ENCODE peak calls at places on chromosomes 4 and X, in six cellular contexts. One of them, this sample, is unnamed. For H3K79me1, the result is how much of the 10 kb centered on the place peaks cover.

GRCh38 chrX:136529795-136530194 is 2.2 kb upstream of the VGLL1 start:
- DNase-seq in H1: no peak
- DNase-seq in IMR-90: no peak
- DNase-seq in H9: no peak
- DNase-seq in mesenchymal stem cell: no peak
- DNase-seq in mesendoderm: peak
- DNase-seq in this sample: no peak

GRCh38 chrX:133045986-133046385 is 50.9 kb downstream of the USP26 start:
- DNase-seq in H1: no peak
- DNase-seq in mesenchymal stem cell: peak
- DNase-seq in mesendoderm: peak
- DNase-seq in H9: no peak
- DNase-seq in IMR-90: peak
- DNase-seq in this sample: no peak

GRCh38 chrX:107678957-107679740 is 50.8 kb downstream of the PRPS1 start:
- DNase-seq in H9: peak
- DNase-seq in mesendoderm: no peak
- DNase-seq in mesenchymal stem cell: peak
- DNase-seq in IMR-90: peak
- DNase-seq in H1: no peak
- DNase-seq in this sample: no peak

GRCh38 chrX:55758033-55758432 is 40.5 kb downstream of the RRAGB start:
- DNase-seq in mesendoderm: no peak
- DNase-seq in mesenchymal stem cell: peak
- DNase-seq in H9: no peak
- DNase-seq in H1: no peak
- DNase-seq in IMR-90: peak
- DNase-seq in this sample: no peak

GRCh38 chrX:84187501-84188319 is at the start of gene RPS6KA6:
- DNase-seq in IMR-90: peak
- DNase-seq in H1: peak
- DNase-seq in mesenchymal stem cell: peak
- DNase-seq in mesendoderm: peak
- DNase-seq in H9: peak
- DNase-seq in this sample: peak

GRCh38 chrX:103157511-103158316 is 57.2 kb upstream of the BEX4 start:
- DNase-seq in H9: no peak
- DNase-seq in mesenchymal stem cell: peak
- DNase-seq in IMR-90: peak
- DNase-seq in H1: peak
- DNase-seq in mesendoderm: peak
- DNase-seq in this sample: no peak

GRCh38 chrX:64885850-64886249 is 90.4 kb downstream of the ZC4H2 start:
- DNase-seq in H1: peak
- DNase-seq in H9: peak
- DNase-seq in IMR-90: no peak
- DNase-seq in mesendoderm: peak
- DNase-seq in mesenchymal stem cell: no peak
- DNase-seq in this sample: no peak

GRCh38 chr4:56786955-56787354 is 34.5 kb downstream of the SPINK2 start:
- DNase-seq in IMR-90: peak
- DNase-seq in H1: no peak
- DNase-seq in mesenchymal stem cell: peak
- DNase-seq in H9: no peak
- DNase-seq in mesendoderm: no peak
- DNase-seq in this sample: no peak

GRCh38 chr4:186570193-186570996 is 15.0 kb upstream of the MTNR1A start:
- DNase-seq in H9: no peak
- DNase-seq in mesendoderm: no peak
- DNase-seq in H1: no peak
- DNase-seq in mesenchymal stem cell: peak
- DNase-seq in IMR-90: peak
- DNase-seq in this sample: no peak

GRCh38 chrX:155871934-155872333 is 9.2 kb upstream of the VAMP7 start:
- DNase-seq in IMR-90: no peak
- DNase-seq in mesendoderm: no peak
- DNase-seq in H9: no peak
- DNase-seq in H1: no peak
- DNase-seq in mesenchymal stem cell: no peak
- DNase-seq in this sample: no peak

GRCh38 chr4:3291969-3292570 is 751 bp upstream of the RGS12 start:
- DNase-seq in IMR-90: no peak
- DNase-seq in H9: peak
- DNase-seq in mesenchymal stem cell: peak
- DNase-seq in mesendoderm: peak
- DNase-seq in H1: peak
- DNase-seq in this sample: no peak

GRCh38 chr4:97153042-97153441 is 990.2 kb downstream of the STPG2 start:
- DNase-seq in IMR-90: no peak
- DNase-seq in H1: no peak
- DNase-seq in mesenchymal stem cell: no peak
- DNase-seq in H9: no peak
- DNase-seq in mesendoderm: peak
- DNase-seq in this sample: no peak

GRCh38 chr4:84530871-84531270 is 31.8 kb upstream of the NKX6-1 start:
- DNase-seq in mesendoderm: peak
- DNase-seq in IMR-90: peak
- DNase-seq in mesenchymal stem cell: peak
- DNase-seq in H9: no peak
- DNase-seq in H1: no peak
- DNase-seq in this sample: no peak

GRCh38 chrX:104315555-104315954 is 60.8 kb upstream of the ESX1 start:
- DNase-seq in mesendoderm: no peak
- DNase-seq in IMR-90: peak
- DNase-seq in H9: no peak
- DNase-seq in mesenchymal stem cell: peak
- DNase-seq in H1: no peak
- DNase-seq in this sample: no peak

GRCh38 chr4:24705016-24705753 is 90.2 kb upstream of the SOD3 start:
- DNase-seq in mesendoderm: no peak
- DNase-seq in mesenchymal stem cell: no peak
- DNase-seq in H1: no peak
- DNase-seq in H9: no peak
- DNase-seq in IMR-90: no peak
- DNase-seq in this sample: no peak

GRCh38 chr4:83361416-83362196 is 27.0 kb upstream of the HPSE start:
- DNase-seq in mesenchymal stem cell: no peak
- DNase-seq in mesendoderm: peak
- DNase-seq in IMR-90: no peak
- DNase-seq in H9: peak
- DNase-seq in H1: peak
- DNase-seq in this sample: no peak

GRCh38 chr4:113837397-113837796 is 75.9 kb upstream of the CAMK2D start:
- DNase-seq in mesendoderm: peak
- DNase-seq in IMR-90: peak
- DNase-seq in H1: no peak
- DNase-seq in H9: no peak
- DNase-seq in mesenchymal stem cell: peak
- DNase-seq in this sample: no peak

GRCh38 chr4:130147618-130148017 is 1051.7 kb downstream of the C4orf33 start:
- DNase-seq in mesenchymal stem cell: no peak
- DNase-seq in mesendoderm: peak
- DNase-seq in IMR-90: no peak
- DNase-seq in H9: peak
- DNase-seq in H1: no peak
- DNase-seq in this sample: peak

GRCh38 chrX:84469226-84469625 is 33.0 kb downstream of the HDX start:
- DNase-seq in H9: no peak
- DNase-seq in mesendoderm: no peak
- DNase-seq in IMR-90: peak
- DNase-seq in H1: no peak
- DNase-seq in mesenchymal stem cell: peak
- DNase-seq in this sample: no peak

GRCh38 chr4:190020790-190021717 is 6.0 kb downstream of the FRG2 start:
- DNase-seq in mesenchymal stem cell: no peak
- DNase-seq in H1: peak
- DNase-seq in IMR-90: peak
- DNase-seq in H9: peak
- DNase-seq in mesendoderm: peak
- DNase-seq in this sample: no peak

GRCh38 chrX:19624754-19625153 is 109.4 kb upstream of the MAP3K15 start:
- DNase-seq in mesendoderm: no peak
- DNase-seq in H1: no peak
- DNase-seq in IMR-90: peak
- DNase-seq in mesenchymal stem cell: peak
- DNase-seq in H9: no peak
- DNase-seq in this sample: no peak

GRCh38 chrX:139725720-139726119 is 17.8 kb upstream of the MCF2 start:
- DNase-seq in mesendoderm: no peak
- DNase-seq in H1: no peak
- DNase-seq in H9: no peak
- DNase-seq in IMR-90: no peak
- DNase-seq in mesenchymal stem cell: no peak
- DNase-seq in this sample: no peak

GRCh38 chr4:26780524-26780923 is 80.1 kb upstream of the STIM2 start:
- DNase-seq in mesenchymal stem cell: peak
- DNase-seq in H9: no peak
- DNase-seq in mesendoderm: no peak
- DNase-seq in H1: no peak
- DNase-seq in IMR-90: peak
- DNase-seq in this sample: no peak

GRCh38 chr4:8198906-8199593 is at the start of gene SH3TC1:
- DNase-seq in mesenchymal stem cell: peak
- DNase-seq in H9: no peak
- DNase-seq in mesendoderm: no peak
- DNase-seq in IMR-90: peak
- DNase-seq in H1: no peak
- DNase-seq in this sample: no peak

GRCh38 chr4:8198206-8198905 is 734 bp upstream of the SH3TC1 start:
- DNase-seq in H1: no peak
- DNase-seq in mesenchymal stem cell: no peak
- DNase-seq in IMR-90: no peak
- DNase-seq in mesendoderm: no peak
- DNase-seq in H9: no peak
- DNase-seq in this sample: no peak

GRCh38 chr4:8195841-8196460 is 3.1 kb upstream of the SH3TC1 start:
- DNase-seq in IMR-90: no peak
- DNase-seq in mesendoderm: no peak
- DNase-seq in H1: no peak
- DNase-seq in mesenchymal stem cell: no peak
- DNase-seq in H9: no peak
- DNase-seq in this sample: no peak

GRCh38 chr4:8195431-8195830 is 3.7 kb upstream of the SH3TC1 start:
- DNase-seq in H1: no peak
- DNase-seq in mesendoderm: no peak
- DNase-seq in mesenchymal stem cell: no peak
- DNase-seq in H9: no peak
- DNase-seq in IMR-90: no peak
- DNase-seq in this sample: no peak

GRCh38 chr4:8197521-8197920 is 1.6 kb upstream of the SH3TC1 start:
- DNase-seq in IMR-90: no peak
- DNase-seq in mesendoderm: no peak
- DNase-seq in H1: no peak
- DNase-seq in H9: no peak
- DNase-seq in mesenchymal stem cell: no peak
- DNase-seq in this sample: no peak
- H3K79me1 ChIP-seq in IMR-90: under half
- H3K79me1 ChIP-seq in mesendoderm: under half
- H3K79me1 ChIP-seq in H1: under half
- H3K79me1 ChIP-seq in H9: under half
- H3K79me1 ChIP-seq in mesenchymal stem cell: under half
- H3K79me1 ChIP-seq in this sample: under half

DNA sequence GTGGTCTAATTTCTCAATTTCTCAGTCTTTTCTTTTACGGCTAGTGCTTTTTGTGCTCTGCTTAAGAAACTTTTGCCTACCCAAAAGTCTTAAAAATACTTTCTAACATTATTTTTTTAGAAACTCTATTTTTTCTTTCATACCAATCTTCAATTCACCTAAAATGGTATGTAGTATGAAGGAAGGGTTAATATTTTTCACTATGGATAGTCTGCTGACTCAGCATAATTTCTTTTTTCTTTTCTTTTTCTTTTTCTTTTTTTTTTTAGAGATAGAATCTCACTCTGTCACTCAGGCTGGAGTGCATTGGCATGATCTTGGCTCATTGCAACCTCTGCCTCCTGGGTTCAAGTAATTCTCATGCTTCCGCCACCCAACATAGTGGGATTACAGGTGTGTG is 34.2 kb upstream of the GYPE start:
- DNase-seq in H1: no peak
- DNase-seq in mesenchymal stem cell: no peak
- DNase-seq in IMR-90: no peak
- DNase-seq in H9: no peak
- DNase-seq in mesendoderm: no peak
- DNase-seq in this sample: no peak
- H2BK15ac ChIP-seq in H1: no peak
- H2BK15ac ChIP-seq in mesenchymal stem cell: no peak
- H2BK15ac ChIP-seq in IMR-90: no peak
- H2BK15ac ChIP-seq in H9: no peak
- H2BK15ac ChIP-seq in mesendoderm: no peak
- H2BK15ac ChIP-seq in this sample: no peak

GRCh38 chr4:52838729-52839722 is 23.1 kb upstream of the RASL11B start:
- DNase-seq in mesendoderm: peak
- DNase-seq in mesenchymal stem cell: no peak
- DNase-seq in H1: no peak
- DNase-seq in IMR-90: no peak
- DNase-seq in H9: no peak
- DNase-seq in this sample: no peak
- H3K79me1 ChIP-seq in mesendoderm: under half
- H3K79me1 ChIP-seq in mesenchymal stem cell: under half
- H3K79me1 ChIP-seq in H1: under half
- H3K79me1 ChIP-seq in IMR-90: under half
- H3K79me1 ChIP-seq in H9: under half
- H3K79me1 ChIP-seq in this sample: under half

GRCh38 chrX:69117876-69118526 is 47.3 kb downstream of the PJA1 start:
- DNase-seq in H1: no peak
- DNase-seq in mesenchymal stem cell: no peak
- DNase-seq in H9: no peak
- DNase-seq in mesendoderm: no peak
- DNase-seq in IMR-90: no peak
- DNase-seq in this sample: no peak

GRCh38 chrX:69119122-69119521 is 46.1 kb downstream of the PJA1 start:
- DNase-seq in H9: peak
- DNase-seq in H1: no peak
- DNase-seq in mesendoderm: peak
- DNase-seq in mesenchymal stem cell: no peak
- DNase-seq in IMR-90: no peak
- DNase-seq in this sample: no peak

GRCh38 chrX:69123481-69123880 is 41.8 kb downstream of the PJA1 start:
- DNase-seq in mesenchymal stem cell: no peak
- DNase-seq in IMR-90: no peak
- DNase-seq in mesendoderm: no peak
- DNase-seq in H1: no peak
- DNase-seq in H9: no peak
- DNase-seq in this sample: no peak

GRCh38 chrX:69121321-69122000 is 43.8 kb downstream of the PJA1 start:
- DNase-seq in mesendoderm: no peak
- DNase-seq in IMR-90: no peak
- DNase-seq in H1: no peak
- DNase-seq in H9: no peak
- DNase-seq in mesenchymal stem cell: no peak
- DNase-seq in this sample: no peak

DNA sequence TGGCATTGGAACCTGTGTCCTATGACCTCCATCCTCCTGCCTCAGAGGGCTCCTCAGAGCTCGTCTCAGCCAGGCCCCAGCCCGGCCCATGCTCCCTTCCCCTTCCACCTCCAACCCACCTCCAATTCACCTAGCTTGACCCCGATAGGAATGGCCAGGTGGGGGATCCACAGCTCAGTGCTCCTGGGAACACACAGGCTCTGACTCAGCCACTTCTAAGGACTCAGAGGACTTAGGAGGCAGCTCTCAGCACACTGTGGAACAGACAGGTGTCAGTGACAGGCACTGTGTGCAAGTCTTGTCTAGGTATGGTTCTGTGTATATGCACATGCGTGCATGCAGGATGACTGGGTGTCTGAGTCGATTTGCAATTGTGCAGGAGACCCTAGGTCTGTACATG is 44.8 kb downstream of the PJA1 start:
- DNase-seq in H1: no peak
- DNase-seq in mesenchymal stem cell: no peak
- DNase-seq in H9: no peak
- DNase-seq in mesendoderm: no peak
- DNase-seq in IMR-90: no peak
- DNase-seq in this sample: no peak
- H2BK15ac ChIP-seq in H1: no peak
- H2BK15ac ChIP-seq in mesenchymal stem cell: no peak
- H2BK15ac ChIP-seq in H9: no peak
- H2BK15ac ChIP-seq in mesendoderm: no peak
- H2BK15ac ChIP-seq in IMR-90: no peak
- H2BK15ac ChIP-seq in this sample: no peak